ENCODE peak calls at places on chromosomes 6 and 20, in seven cellular contexts. One of them, this sample, is unnamed.

GRCh38 chr6:144559865-144560603 is 274.9 kb downstream of the UTRN start:
- DNase-seq in fibroblast of the aortic adventitia: peak; percentile 46
- DNase-seq in transverse colon: no peak
- DNase-seq in heart right ventricle: no peak
- DNase-seq in cardiac fibroblast: peak; percentile 28
- DNase-seq in testis: no peak
- DNase-seq in pancreas: no peak
- DNase-seq in this sample: no peak

GRCh38 chr6:137707590-137708360 is 159.3 kb upstream of the TNFAIP3 start:
- DNase-seq in heart right ventricle: peak; percentile 71
- DNase-seq in transverse colon: peak; percentile 81
- DNase-seq in testis: peak; percentile 77
- DNase-seq in cardiac fibroblast: peak; percentile 89
- DNase-seq in fibroblast of the aortic adventitia: peak; percentile 88
- DNase-seq in pancreas: no peak
- DNase-seq in this sample: peak; percentile 74

GRCh38 chr20:48839518-48839917 is 11.7 kb upstream of the PREX1 start:
- DNase-seq in cardiac fibroblast: no peak
- DNase-seq in fibroblast of the aortic adventitia: no peak
- DNase-seq in heart right ventricle: no peak
- DNase-seq in testis: no peak
- DNase-seq in transverse colon: no peak
- DNase-seq in pancreas: no peak
- DNase-seq in this sample: no peak

GRCh38 chr6:55023231-55023630 is 151.1 kb upstream of the HCRTR2 start:
- DNase-seq in cardiac fibroblast: no peak
- DNase-seq in fibroblast of the aortic adventitia: no peak
- DNase-seq in heart right ventricle: no peak
- DNase-seq in pancreas: no peak
- DNase-seq in transverse colon: no peak
- DNase-seq in testis: no peak
- DNase-seq in this sample: no peak

GRCh38 chr6:169820358-169820757 is 68.9 kb downstream of the ERMARD start:
- DNase-seq in testis: no peak
- DNase-seq in fibroblast of the aortic adventitia: no peak
- DNase-seq in transverse colon: no peak
- DNase-seq in cardiac fibroblast: no peak
- DNase-seq in heart right ventricle: no peak
- DNase-seq in pancreas: no peak
- DNase-seq in this sample: no peak

GRCh38 chr20:32891926-32892660 is 33.4 kb downstream of the EFCAB8 start:
- DNase-seq in transverse colon: no peak
- DNase-seq in heart right ventricle: no peak
- DNase-seq in pancreas: no peak
- DNase-seq in fibroblast of the aortic adventitia: no peak
- DNase-seq in testis: no peak
- DNase-seq in cardiac fibroblast: no peak
- DNase-seq in this sample: no peak

GRCh38 chr6:14837435-14837834 is 408.4 kb upstream of the JARID2 start:
- DNase-seq in transverse colon: no peak
- DNase-seq in fibroblast of the aortic adventitia: no peak
- DNase-seq in cardiac fibroblast: no peak
- DNase-seq in heart right ventricle: no peak
- DNase-seq in pancreas: no peak
- DNase-seq in testis: no peak
- DNase-seq in this sample: no peak

GRCh38 chr6:150184850-150185480 is 42.1 kb downstream of the PPP1R14C start:
- DNase-seq in pancreas: no peak
- DNase-seq in heart right ventricle: no peak
- DNase-seq in fibroblast of the aortic adventitia: no peak
- DNase-seq in testis: no peak
- DNase-seq in cardiac fibroblast: no peak
- DNase-seq in transverse colon: no peak
- DNase-seq in this sample: no peak

GRCh38 chr20:23609486-23610109 is 3.9 kb upstream of the CST9 start:
- DNase-seq in heart right ventricle: no peak
- DNase-seq in pancreas: no peak
- DNase-seq in cardiac fibroblast: no peak
- DNase-seq in transverse colon: no peak
- DNase-seq in fibroblast of the aortic adventitia: no peak
- DNase-seq in testis: no peak
- DNase-seq in this sample: no peak

GRCh38 chr20:12056836-12057235 is 139.1 kb downstream of the BTBD3 start:
- DNase-seq in transverse colon: no peak
- DNase-seq in fibroblast of the aortic adventitia: peak; percentile 20
- DNase-seq in pancreas: no peak
- DNase-seq in testis: no peak
- DNase-seq in heart right ventricle: no peak
- DNase-seq in cardiac fibroblast: peak; percentile 20
- DNase-seq in this sample: no peak

GRCh38 chr6:19731286-19731685 is 105.9 kb upstream of the ID4 start:
- DNase-seq in transverse colon: no peak
- DNase-seq in cardiac fibroblast: peak; percentile 81
- DNase-seq in pancreas: no peak
- DNase-seq in testis: no peak
- DNase-seq in fibroblast of the aortic adventitia: peak; percentile 81
- DNase-seq in heart right ventricle: no peak
- DNase-seq in this sample: peak; percentile 91

GRCh38 chr6:157213426-157213825 is 109.9 kb downstream of the TMEM242 start:
- DNase-seq in heart right ventricle: no peak
- DNase-seq in fibroblast of the aortic adventitia: no peak
- DNase-seq in pancreas: no peak
- DNase-seq in transverse colon: no peak
- DNase-seq in testis: no peak
- DNase-seq in cardiac fibroblast: no peak
- DNase-seq in this sample: no peak

GRCh38 chr20:3794701-3795420 is 1.2 kb upstream of the CDC25B start:
- DNase-seq in heart right ventricle: no peak
- DNase-seq in cardiac fibroblast: no peak
- DNase-seq in transverse colon: no peak
- DNase-seq in testis: no peak
- DNase-seq in pancreas: no peak
- DNase-seq in fibroblast of the aortic adventitia: no peak
- DNase-seq in this sample: no peak

GRCh38 chr6:167766986-167767714 is 59.6 kb upstream of the AFDN start:
- DNase-seq in transverse colon: no peak
- DNase-seq in fibroblast of the aortic adventitia: no peak
- DNase-seq in heart right ventricle: no peak
- DNase-seq in testis: no peak
- DNase-seq in cardiac fibroblast: no peak
- DNase-seq in pancreas: no peak
- DNase-seq in this sample: no peak

GRCh38 chr20:3109350-3110302 is 25.1 kb upstream of the AVP start:
- DNase-seq in transverse colon: no peak
- DNase-seq in pancreas: no peak
- DNase-seq in fibroblast of the aortic adventitia: no peak
- DNase-seq in heart right ventricle: no peak
- DNase-seq in cardiac fibroblast: no peak
- DNase-seq in testis: no peak
- DNase-seq in this sample: no peak

GRCh38 chr6:89644864-89645263 is 6.3 kb upstream of the LYRM2 start:
- DNase-seq in fibroblast of the aortic adventitia: no peak
- DNase-seq in transverse colon: no peak
- DNase-seq in cardiac fibroblast: no peak
- DNase-seq in pancreas: no peak
- DNase-seq in heart right ventricle: no peak
- DNase-seq in testis: no peak
- DNase-seq in this sample: no peak
- TF ChIP-seq CTCF in fibroblast of the aortic adventitia: no peak
- TF ChIP-seq CTCF in transverse colon: no peak
- TF ChIP-seq CTCF in cardiac fibroblast: no peak
- TF ChIP-seq CTCF in pancreas: no peak
- TF ChIP-seq CTCF in heart right ventricle: no peak
- TF ChIP-seq CTCF in testis: no peak
- TF ChIP-seq CTCF in this sample: no peak

GRCh38 chr6:163600331-163600730 is 185.8 kb downstream of the QKI start:
- DNase-seq in pancreas: no peak
- DNase-seq in transverse colon: no peak
- DNase-seq in testis: no peak
- DNase-seq in heart right ventricle: no peak
- DNase-seq in fibroblast of the aortic adventitia: no peak
- DNase-seq in cardiac fibroblast: no peak
- DNase-seq in this sample: no peak
- H3K4me3 ChIP-seq in pancreas: no peak overlapping the region
- H3K4me3 ChIP-seq in transverse colon: no peak overlapping the region
- H3K4me3 ChIP-seq in testis: no peak overlapping the region
- H3K4me3 ChIP-seq in heart right ventricle: no peak overlapping the region
- H3K4me3 ChIP-seq in fibroblast of the aortic adventitia: no peak overlapping the region
- H3K4me3 ChIP-seq in cardiac fibroblast: no peak overlapping the region
- H3K4me3 ChIP-seq in this sample: no peak overlapping the region

GRCh38 chr6:90082847-90083246 is 188.6 kb downstream of the GJA10 start:
- DNase-seq in heart right ventricle: no peak
- DNase-seq in cardiac fibroblast: no peak
- DNase-seq in transverse colon: no peak
- DNase-seq in fibroblast of the aortic adventitia: no peak
- DNase-seq in testis: no peak
- DNase-seq in pancreas: no peak
- DNase-seq in this sample: no peak
- TF ChIP-seq CTCF in heart right ventricle: no peak
- TF ChIP-seq CTCF in cardiac fibroblast: no peak
- TF ChIP-seq CTCF in transverse colon: no peak
- TF ChIP-seq CTCF in fibroblast of the aortic adventitia: no peak
- TF ChIP-seq CTCF in testis: no peak
- TF ChIP-seq CTCF in pancreas: no peak
- TF ChIP-seq CTCF in this sample: no peak

GRCh38 chr6:128491643-128492206 is 28.7 kb downstream of the PTPRK start:
- DNase-seq in fibroblast of the aortic adventitia: peak; percentile 79
- DNase-seq in cardiac fibroblast: peak; percentile 91
- DNase-seq in transverse colon: no peak
- DNase-seq in pancreas: no peak
- DNase-seq in testis: peak; percentile 15
- DNase-seq in heart right ventricle: peak; percentile 63
- DNase-seq in this sample: no peak
- H3K4me3 ChIP-seq in fibroblast of the aortic adventitia: peak overlapping the region; percentile 45
- H3K4me3 ChIP-seq in cardiac fibroblast: peak overlapping the region; percentile 55
- H3K4me3 ChIP-seq in transverse colon: peak overlapping the region; percentile 42
- H3K4me3 ChIP-seq in pancreas: peak overlapping the region; percentile 25
- H3K4me3 ChIP-seq in testis: peak overlapping the region; percentile 26
- H3K4me3 ChIP-seq in heart right ventricle: peak overlapping the region; percentile 39
- H3K4me3 ChIP-seq in this sample: no peak overlapping the region